ENCODE peak calls at places on chromosome 9, in four cellular contexts. N, Z, F and A are unnamed samples.

GRCh38 chr9:124659099-124659659 is 111.9 kb downstream of the NR6A1 start:
- DNase-seq in N (peak; percentile 100), Z (no peak), F (peak; percentile 58), A (peak; percentile 76)

GRCh38 chr9:98972641-98973545 is 29.2 kb downstream of the COL15A1 start:
- DNase-seq in N (no peak), Z (no peak), F (no peak), A (no peak)

GRCh38 chr9:133534346-133535284 is at the start of gene ADAMTSL2:
- DNase-seq in N (peak; percentile 34), Z (peak; percentile 73), F (peak; percentile 40), A (peak; percentile 74)

GRCh38 chr9:94757158-94757557 is 30.7 kb downstream of the AOPEP start:
- DNase-seq in N (peak; percentile 81), Z (no peak), F (no peak), A (no peak)

GRCh38 chr9:126515873-126516505 is 97.7 kb upstream of the LMX1B start:
- DNase-seq in N (no peak), Z (no peak), F (no peak), A (no peak)

GRCh38 chr9:14547245-14548060 is 145.8 kb downstream of the ZDHHC21 start:
- DNase-seq in N (no peak), Z (no peak), F (no peak), A (no peak)

GRCh38 chr9:806285-807156 is 35.0 kb upstream of the DMRT1 start:
- DNase-seq in N (peak; percentile 43), Z (no peak), F (peak; percentile 4), A (no peak)

GRCh38 chr9:127049044-127049443 is 73.4 kb downstream of the ANGPTL2 start:
- DNase-seq in N (peak; percentile 89), Z (no peak), F (peak; percentile 14), A (no peak)